ENCODE peak calls at places on chromosomes 5 and 9, in six cellular contexts. One of them, this sample, is unnamed.

GRCh38 chr5:103424008-103424407 is 138.6 kb downstream of the NUDT12 start:
- DNase-seq in H1: no peak
- DNase-seq in SJSA1: no peak
- DNase-seq in K562: no peak
- DNase-seq in pancreas: no peak
- DNase-seq in RWPE1: no peak
- DNase-seq in this sample: no peak

GRCh38 chr9:91001146-91001611 is 199.6 kb downstream of the SYK start:
- DNase-seq in pancreas: no peak
- DNase-seq in SJSA1: peak
- DNase-seq in H1: no peak
- DNase-seq in K562: no peak
- DNase-seq in RWPE1: peak
- DNase-seq in this sample: no peak

GRCh38 chr5:74575741-74576538 is 64.6 kb downstream of the ENC1 start:
- DNase-seq in K562: no peak
- DNase-seq in H1: no peak
- DNase-seq in RWPE1: peak
- DNase-seq in pancreas: no peak
- DNase-seq in SJSA1: peak
- DNase-seq in this sample: no peak

GRCh38 chr5:115402822-115403577 is 106.5 kb upstream of the CCDC112 start:
- DNase-seq in H1: no peak
- DNase-seq in K562: no peak
- DNase-seq in RWPE1: no peak
- DNase-seq in SJSA1: no peak
- DNase-seq in pancreas: no peak
- DNase-seq in this sample: no peak

GRCh38 chr9:121398374-121398773 is 28.3 kb upstream of the STOM start:
- DNase-seq in SJSA1: peak
- DNase-seq in K562: no peak
- DNase-seq in RWPE1: peak
- DNase-seq in pancreas: no peak
- DNase-seq in H1: no peak
- DNase-seq in this sample: no peak

GRCh38 chr5:141961466-141961865 is 3.5 kb upstream of the PCDH12 start:
- DNase-seq in pancreas: no peak
- DNase-seq in H1: no peak
- DNase-seq in RWPE1: no peak
- DNase-seq in SJSA1: no peak
- DNase-seq in K562: no peak
- DNase-seq in this sample: no peak

GRCh38 chr5:60226128-60226527 is 332.6 kb upstream of the PDE4D start:
- DNase-seq in RWPE1: no peak
- DNase-seq in H1: no peak
- DNase-seq in SJSA1: no peak
- DNase-seq in pancreas: no peak
- DNase-seq in K562: no peak
- DNase-seq in this sample: no peak

GRCh38 chr5:72818866-72819534 is 2.5 kb downstream of the TNPO1 start:
- DNase-seq in RWPE1: peak
- DNase-seq in K562: peak
- DNase-seq in H1: peak
- DNase-seq in SJSA1: peak
- DNase-seq in pancreas: peak
- DNase-seq in this sample: peak

GRCh38 chr5:143536364-143536763 is 132.9 kb upstream of the NR3C1 start:
- DNase-seq in RWPE1: peak
- DNase-seq in K562: no peak
- DNase-seq in H1: no peak
- DNase-seq in SJSA1: peak
- DNase-seq in pancreas: no peak
- DNase-seq in this sample: no peak

GRCh38 chr5:153742071-153742470 is 251.6 kb downstream of the GRIA1 start:
- DNase-seq in K562: peak
- DNase-seq in H1: no peak
- DNase-seq in RWPE1: no peak
- DNase-seq in SJSA1: no peak
- DNase-seq in pancreas: no peak
- DNase-seq in this sample: no peak

GRCh38 chr9:69174645-69175487 is 789 bp downstream of the TJP2 start:
- DNase-seq in K562: peak
- DNase-seq in pancreas: no peak
- DNase-seq in SJSA1: peak
- DNase-seq in RWPE1: peak
- DNase-seq in H1: no peak
- DNase-seq in this sample: no peak

GRCh38 chr5:35223777-35224395 is 6.4 kb downstream of the PRLR start:
- DNase-seq in K562: no peak
- DNase-seq in RWPE1: no peak
- DNase-seq in pancreas: no peak
- DNase-seq in H1: no peak
- DNase-seq in SJSA1: no peak
- DNase-seq in this sample: no peak

GRCh38 chr5:128228506-128228905 is 144.9 kb downstream of the SLC12A2 start:
- DNase-seq in H1: no peak
- DNase-seq in K562: no peak
- DNase-seq in SJSA1: no peak
- DNase-seq in pancreas: no peak
- DNase-seq in RWPE1: no peak
- DNase-seq in this sample: no peak

GRCh38 chr5:128085413-128085812 is 1.8 kb downstream of the SLC12A2 start:
- DNase-seq in SJSA1: no peak
- DNase-seq in K562: no peak
- DNase-seq in H1: no peak
- DNase-seq in RWPE1: no peak
- DNase-seq in pancreas: no peak
- DNase-seq in this sample: peak

GRCh38 chr9:137647096-137647709 is 28.4 kb downstream of the EHMT1 start:
- DNase-seq in H1: no peak
- DNase-seq in K562: no peak
- DNase-seq in RWPE1: no peak
- DNase-seq in SJSA1: no peak
- DNase-seq in pancreas: no peak
- DNase-seq in this sample: no peak

GRCh38 chr5:97102010-97102470 is 40.4 kb downstream of the LIX1 start:
- DNase-seq in RWPE1: no peak
- DNase-seq in H1: peak
- DNase-seq in K562: no peak
- DNase-seq in SJSA1: no peak
- DNase-seq in pancreas: no peak
- DNase-seq in this sample: no peak

GRCh38 chr9:111959468-111959941 is 62.9 kb downstream of the UGCG start:
- DNase-seq in pancreas: no peak
- DNase-seq in K562: peak
- DNase-seq in RWPE1: peak
- DNase-seq in H1: no peak
- DNase-seq in SJSA1: peak
- DNase-seq in this sample: no peak

GRCh38 chr9:93083592-93084470 is 12.2 kb upstream of the CARD19 start:
- DNase-seq in RWPE1: no peak
- DNase-seq in H1: no peak
- DNase-seq in SJSA1: no peak
- DNase-seq in K562: no peak
- DNase-seq in pancreas: peak
- DNase-seq in this sample: no peak

GRCh38 chr5:45205403-45205961 is 396.7 kb downstream of the MRPS30 start:
- DNase-seq in RWPE1: no peak
- DNase-seq in pancreas: no peak
- DNase-seq in SJSA1: no peak
- DNase-seq in H1: peak
- DNase-seq in K562: no peak
- DNase-seq in this sample: no peak

GRCh38 chr5:32001722-32002121 is 172.4 kb downstream of the GOLPH3 start:
- DNase-seq in K562: no peak
- DNase-seq in RWPE1: no peak
- DNase-seq in pancreas: no peak
- DNase-seq in H1: no peak
- DNase-seq in SJSA1: no peak
- DNase-seq in this sample: no peak

GRCh38 chr9:122115176-122116035 is 22.3 kb upstream of the TTLL11 start:
- DNase-seq in RWPE1: no peak
- DNase-seq in H1: no peak
- DNase-seq in pancreas: no peak
- DNase-seq in SJSA1: no peak
- DNase-seq in K562: no peak
- DNase-seq in this sample: no peak

GRCh38 chr9:8552732-8553131 is 753.2 kb upstream of the DMAC1 start:
- DNase-seq in RWPE1: no peak
- DNase-seq in pancreas: no peak
- DNase-seq in K562: no peak
- DNase-seq in H1: no peak
- DNase-seq in SJSA1: no peak
- DNase-seq in this sample: no peak

GRCh38 chr9:131677445-131678180 is 62.3 kb downstream of the RAPGEF1 start:
- DNase-seq in pancreas: no peak
- DNase-seq in RWPE1: peak
- DNase-seq in H1: no peak
- DNase-seq in SJSA1: peak
- DNase-seq in K562: no peak
- DNase-seq in this sample: peak

GRCh38 chr5:165138261-165138660 is 1632.8 kb downstream of the MAT2B start:
- DNase-seq in SJSA1: no peak
- DNase-seq in H1: no peak
- DNase-seq in RWPE1: no peak
- DNase-seq in pancreas: no peak
- DNase-seq in K562: no peak
- DNase-seq in this sample: no peak

GRCh38 chr5:68007446-68007845 is 208.1 kb upstream of the PIK3R1 start:
- DNase-seq in H1: no peak
- DNase-seq in K562: no peak
- DNase-seq in pancreas: no peak
- DNase-seq in RWPE1: no peak
- DNase-seq in SJSA1: no peak
- DNase-seq in this sample: no peak

DNA sequence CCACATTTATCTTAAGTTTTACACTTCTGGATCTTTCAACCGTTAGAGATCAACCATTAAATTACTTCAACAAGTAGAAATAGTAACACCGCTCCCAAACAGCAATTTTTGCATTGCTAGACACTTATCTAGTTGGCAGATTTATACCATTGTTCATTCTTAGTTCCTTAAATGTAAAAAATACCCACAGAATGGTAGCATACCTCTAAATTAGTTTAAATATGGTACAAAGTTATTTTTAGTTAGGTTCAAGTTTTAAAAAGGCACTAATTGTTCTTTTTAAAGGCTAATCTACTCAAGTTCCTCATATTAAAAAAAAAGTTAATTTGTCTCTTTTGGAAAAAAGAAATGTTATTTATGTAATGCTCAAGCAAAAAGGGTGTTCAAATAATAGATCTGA is 8.1 kb downstream of the PFDN1 start:
- DNase-seq in pancreas: no peak
- DNase-seq in SJSA1: no peak
- DNase-seq in H1: no peak
- DNase-seq in K562: no peak
- DNase-seq in RWPE1: no peak
- DNase-seq in this sample: peak
- H3K27ac ChIP-seq in pancreas: no peak
- H3K27ac ChIP-seq in SJSA1: peak
- H3K27ac ChIP-seq in H1: no peak
- H3K27ac ChIP-seq in K562: no peak
- H3K27ac ChIP-seq in RWPE1: no peak
- H3K27ac ChIP-seq in this sample: no peak

GRCh38 chr9:19408316-19408692 is 505 bp upstream of the ACER2 start:
- DNase-seq in SJSA1: no peak
- DNase-seq in K562: no peak
- DNase-seq in H1: no peak
- DNase-seq in RWPE1: no peak
- DNase-seq in pancreas: no peak
- DNase-seq in this sample: no peak

GRCh38 chr9:19410594-19410993 is 1.8 kb downstream of the ACER2 start:
- DNase-seq in H1: no peak
- DNase-seq in SJSA1: no peak
- DNase-seq in K562: no peak
- DNase-seq in pancreas: no peak
- DNase-seq in RWPE1: no peak
- DNase-seq in this sample: no peak

GRCh38 chr9:19408693-19409405 is at the start of gene ACER2:
- DNase-seq in SJSA1: peak
- DNase-seq in RWPE1: peak
- DNase-seq in pancreas: peak
- DNase-seq in H1: peak
- DNase-seq in K562: peak
- DNase-seq in this sample: peak

GRCh38 chr9:19410195-19410503 is 1.3 kb downstream of the ACER2 start:
- DNase-seq in SJSA1: no peak
- DNase-seq in pancreas: no peak
- DNase-seq in K562: no peak
- DNase-seq in RWPE1: no peak
- DNase-seq in H1: no peak
- DNase-seq in this sample: no peak

GRCh38 chr9:19409406-19410194 is 791 bp downstream of the ACER2 start:
- DNase-seq in SJSA1: no peak
- DNase-seq in H1: no peak
- DNase-seq in K562: peak
- DNase-seq in RWPE1: peak
- DNase-seq in pancreas: peak
- DNase-seq in this sample: peak
- H3K27ac ChIP-seq in SJSA1: no peak
- H3K27ac ChIP-seq in H1: no peak
- H3K27ac ChIP-seq in K562: peak
- H3K27ac ChIP-seq in RWPE1: peak
- H3K27ac ChIP-seq in pancreas: peak
- H3K27ac ChIP-seq in this sample: no peak

GRCh38 chr5:43020294-43020711 is 19.8 kb downstream of the ANXA2R start:
- DNase-seq in pancreas: no peak
- DNase-seq in H1: no peak
- DNase-seq in SJSA1: no peak
- DNase-seq in RWPE1: no peak
- DNase-seq in K562: no peak
- DNase-seq in this sample: no peak
- H3K27ac ChIP-seq in pancreas: peak
- H3K27ac ChIP-seq in H1: no peak
- H3K27ac ChIP-seq in SJSA1: no peak
- H3K27ac ChIP-seq in RWPE1: no peak
- H3K27ac ChIP-seq in K562: no peak
- H3K27ac ChIP-seq in this sample: no peak

DNA sequence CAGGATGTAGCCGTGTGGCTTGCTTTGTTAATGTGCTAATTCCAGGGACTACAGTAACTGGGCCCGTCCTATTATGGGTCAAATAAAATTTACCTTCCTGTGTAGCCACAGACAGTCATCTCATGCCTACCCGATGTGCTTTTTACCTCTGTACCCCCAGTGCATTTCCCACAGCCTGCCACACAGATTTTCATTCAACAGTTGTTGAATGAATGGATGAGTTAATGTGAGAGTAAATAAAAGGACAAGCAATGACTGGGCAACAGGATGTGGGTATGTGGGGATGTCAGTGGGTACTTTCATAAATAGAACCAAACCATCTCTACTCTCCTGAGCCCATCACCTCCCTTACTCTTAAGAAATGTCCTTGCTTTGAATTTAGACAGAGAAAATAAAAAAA is 441.2 kb upstream of the ZNF462 start:
- DNase-seq in H1: no peak
- DNase-seq in pancreas: no peak
- DNase-seq in SJSA1: peak
- DNase-seq in RWPE1: no peak
- DNase-seq in K562: no peak
- DNase-seq in this sample: no peak
- H3K27ac ChIP-seq in H1: no peak
- H3K27ac ChIP-seq in pancreas: no peak
- H3K27ac ChIP-seq in SJSA1: peak
- H3K27ac ChIP-seq in RWPE1: no peak
- H3K27ac ChIP-seq in K562: no peak
- H3K27ac ChIP-seq in this sample: no peak

This sample was measured in Karpas-422.